ENCODE peak calls at places on chromosomes 13 and 19, in four cellular contexts. Q is cardiac muscle cell, A is lower leg skin, N is neural progenitor cell. R is an unnamed sample.
A peak's percentile ranks its signal among the peaks of the same experiment; 100 is the strongest.

GRCh38 chr19:38455031-38455430 is 21.5 kb downstream of the RYR1 start:
- DNase-seq in Q (peak; percentile 27), A (no peak), N (peak; percentile 83), R (no peak)

GRCh38 chr19:34184880-34185491 is 12.7 kb downstream of the LSM14A start:
- DNase-seq in Q (peak; percentile 32), A (no peak), N (no peak), R (no peak)

GRCh38 chr19:5627395-5627904 is 4.6 kb downstream of the SAFB start:
- DNase-seq in Q (no peak), A (peak; percentile 66), N (peak; percentile 19), R (no peak)

GRCh38 chr19:17582613-17583012 is 27.2 kb downstream of the COLGALT1 start:
- DNase-seq in Q (no peak), A (no peak), N (no peak), R (no peak)

GRCh38 chr19:50475101-50475568 is 1.2 kb upstream of the EMC10 start:
- DNase-seq in Q (no peak), A (no peak), N (no peak), R (no peak)

GRCh38 chr19:37654118-37654517 is 1.1 kb downstream of the ZFP30 start:
- DNase-seq in Q (peak; percentile 21), A (no peak), N (no peak), R (no peak)

GRCh38 chr13:47904891-47905290 is 96.2 kb downstream of the SUCLA2 start:
- DNase-seq in Q (no peak), A (no peak), N (no peak), R (no peak)

GRCh38 chr19:9586764-9587163 is 2.5 kb upstream of the ZNF121 start:
- DNase-seq in Q (peak; percentile 75), A (peak; percentile 63), N (peak; percentile 81), R (peak; percentile 33)

GRCh38 chr19:29680937-29681336 is 15.7 kb downstream of the PLEKHF1 start:
- DNase-seq in Q (no peak), A (no peak), N (no peak), R (no peak)

GRCh38 chr13:69654392-69654791 is 453.2 kb upstream of the ATXN8OS start:
- DNase-seq in Q (no peak), A (no peak), N (no peak), R (no peak)

GRCh38 chr19:57615346-57615745 is 1.3 kb downstream of the ZNF134 start:
- DNase-seq in Q (no peak), A (no peak), N (no peak), R (no peak)

GRCh38 chr13:64276232-64276631 is 2860.6 kb upstream of the PCDH20 start:
- DNase-seq in Q (no peak), A (no peak), N (no peak), R (no peak)

GRCh38 chr19:18446811-18447359 is 9.0 kb upstream of the ISYNA1 start:
- DNase-seq in Q (no peak), A (no peak), N (no peak), R (no peak)

DNA sequence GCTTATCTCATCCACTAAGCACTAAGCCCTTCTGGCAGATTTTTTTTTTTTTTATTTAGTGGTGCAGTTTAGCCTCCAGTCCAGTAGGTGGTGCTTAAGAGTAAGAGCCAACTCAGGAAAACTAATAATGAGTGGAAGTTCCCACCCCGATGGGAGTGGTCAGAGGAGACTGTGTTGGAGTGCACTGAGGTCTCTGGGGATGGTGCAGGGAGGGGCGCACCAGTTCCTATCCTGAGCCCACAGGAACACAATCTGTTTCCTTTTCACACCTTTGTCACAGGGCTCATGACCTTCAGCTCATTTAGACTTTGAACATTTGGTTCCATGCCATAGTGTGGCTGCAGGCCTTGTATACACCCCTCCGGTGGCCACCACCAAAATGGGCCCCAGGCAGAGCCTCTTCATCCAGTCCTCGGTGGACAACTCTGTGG is 367.4 kb downstream of the SPRY2 start:
- DNase-seq in Q (no peak), A (no peak), N (no peak), R (no peak)
- TF ChIP-seq CTCF in Q (peak; percentile 43), A (no peak), N (peak; percentile 48), R (peak; percentile 65)

DNA sequence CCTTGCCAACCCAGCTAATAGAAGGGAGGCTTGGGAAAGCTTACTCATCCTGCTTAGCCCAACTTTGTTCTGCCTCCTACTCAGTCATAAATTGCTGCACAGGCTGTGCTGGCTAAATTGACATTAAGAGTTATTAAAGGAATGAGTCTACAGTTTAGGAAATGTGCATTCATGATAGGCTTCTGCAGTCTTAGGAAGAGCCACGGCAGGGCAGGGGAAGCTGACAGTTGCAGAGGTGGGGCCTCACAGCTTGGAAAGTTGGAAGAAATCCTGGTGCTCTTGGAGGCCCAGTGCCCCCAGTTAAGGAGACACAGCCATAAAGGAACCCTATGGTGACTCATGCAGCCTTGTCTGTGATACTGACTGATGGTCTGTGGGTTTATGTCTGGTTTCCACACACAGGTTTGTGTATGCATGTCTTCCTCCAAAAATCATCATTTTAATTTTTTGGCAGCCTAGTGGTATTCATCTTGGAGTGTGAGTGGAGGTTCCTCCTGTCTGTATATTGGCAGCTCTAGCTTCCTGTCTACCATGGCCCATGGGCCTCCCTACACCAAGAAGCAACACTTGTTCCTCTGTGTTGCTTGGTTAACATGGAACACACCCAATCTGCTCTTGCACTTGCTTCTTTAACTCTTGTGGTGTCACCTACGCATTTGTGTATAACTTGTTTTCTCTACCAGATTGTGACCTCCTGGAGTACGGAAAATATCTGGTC is 135.0 kb upstream of the KL start:
- DNase-seq in Q (peak; percentile 68), A (no peak), N (no peak), R (no peak)
- TF ChIP-seq CTCF in Q (no peak), A (no peak), N (no peak), R (no peak)

GRCh38 chr19:35327642-35328041 is 1.3 kb upstream of the CD22 start:
- DNase-seq in Q (no peak), A (no peak), N (peak; percentile 42), R (no peak)
- TF ChIP-seq CTCF in Q (peak; percentile 30), A (no peak), N (peak; percentile 54), R (no peak)

DNA sequence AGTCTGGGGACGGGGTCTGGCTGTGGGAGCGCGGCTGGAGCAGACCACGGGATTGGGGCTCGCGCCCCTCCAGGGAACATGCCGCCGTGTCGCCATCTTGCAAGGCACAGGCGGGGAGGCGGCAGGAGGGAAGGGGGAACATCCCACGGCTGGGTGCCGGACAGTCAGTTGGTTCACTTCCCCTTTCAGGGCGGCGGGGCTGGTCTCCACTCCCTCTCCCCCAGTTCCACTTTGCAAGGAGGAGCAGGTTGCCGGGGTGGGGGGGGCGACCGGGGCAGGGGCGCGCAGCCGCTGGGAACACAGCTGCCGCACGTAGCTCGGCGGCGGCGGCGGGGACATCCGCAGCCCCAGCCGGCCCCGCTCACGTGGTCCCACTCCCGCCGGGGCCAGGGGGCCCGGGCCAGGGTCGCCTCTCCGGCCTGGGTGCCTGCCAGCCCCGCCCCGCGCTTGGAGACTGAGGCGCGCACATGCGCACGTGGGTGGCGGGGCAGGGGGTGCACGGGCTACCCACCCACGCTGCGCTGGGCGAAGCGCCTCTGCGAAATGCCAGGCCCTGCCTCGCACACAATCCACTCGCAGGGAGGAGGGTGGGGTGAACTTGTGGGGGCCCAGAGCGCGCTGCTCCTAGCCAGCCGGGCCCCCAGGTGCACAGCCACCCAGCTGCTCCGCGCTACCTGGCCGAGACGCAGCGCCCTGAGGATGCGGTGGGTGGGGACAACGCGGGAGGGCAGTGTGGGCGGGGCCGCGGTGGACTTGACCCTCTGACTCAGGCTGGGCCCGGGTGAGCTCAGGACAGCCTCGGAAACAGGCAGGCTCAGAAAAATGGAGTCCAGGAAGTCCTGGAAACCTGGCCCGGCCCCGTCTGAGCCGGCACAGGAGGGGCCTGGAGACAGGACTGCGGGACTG is 6.4 kb downstream of the KLF16 start:
- DNase-seq in Q (peak; percentile 85), A (peak; percentile 83), N (peak; percentile 44), R (no peak)
- TF ChIP-seq CTCF in Q (no peak), A (no peak), N (no peak), R (no peak)

GRCh38 chr13:66689037-66689619 is 541.0 kb downstream of the PCDH9 start:
- DNase-seq in Q (peak; percentile 42), A (no peak), N (peak; percentile 19), R (no peak)
- TF ChIP-seq CTCF in Q (peak; percentile 42), A (no peak), N (peak; percentile 51), R (no peak)

GRCh38 chr13:31045621-31046081 is 113.2 kb downstream of the TEX26 start:
- DNase-seq in Q (peak; percentile 94), A (peak; percentile 67), N (no peak), R (no peak)

GRCh38 chr13:31042084-31042483 is 109.6 kb downstream of the TEX26 start:
- DNase-seq in Q (no peak), A (no peak), N (no peak), R (no peak)

GRCh38 chr13:31044658-31045620 is 112.5 kb downstream of the TEX26 start:
- DNase-seq in Q (no peak), A (no peak), N (no peak), R (no peak)

GRCh38 chr13:31042501-31043165 is 110.2 kb downstream of the TEX26 start:
- DNase-seq in Q (no peak), A (no peak), N (no peak), R (no peak)

DNA sequence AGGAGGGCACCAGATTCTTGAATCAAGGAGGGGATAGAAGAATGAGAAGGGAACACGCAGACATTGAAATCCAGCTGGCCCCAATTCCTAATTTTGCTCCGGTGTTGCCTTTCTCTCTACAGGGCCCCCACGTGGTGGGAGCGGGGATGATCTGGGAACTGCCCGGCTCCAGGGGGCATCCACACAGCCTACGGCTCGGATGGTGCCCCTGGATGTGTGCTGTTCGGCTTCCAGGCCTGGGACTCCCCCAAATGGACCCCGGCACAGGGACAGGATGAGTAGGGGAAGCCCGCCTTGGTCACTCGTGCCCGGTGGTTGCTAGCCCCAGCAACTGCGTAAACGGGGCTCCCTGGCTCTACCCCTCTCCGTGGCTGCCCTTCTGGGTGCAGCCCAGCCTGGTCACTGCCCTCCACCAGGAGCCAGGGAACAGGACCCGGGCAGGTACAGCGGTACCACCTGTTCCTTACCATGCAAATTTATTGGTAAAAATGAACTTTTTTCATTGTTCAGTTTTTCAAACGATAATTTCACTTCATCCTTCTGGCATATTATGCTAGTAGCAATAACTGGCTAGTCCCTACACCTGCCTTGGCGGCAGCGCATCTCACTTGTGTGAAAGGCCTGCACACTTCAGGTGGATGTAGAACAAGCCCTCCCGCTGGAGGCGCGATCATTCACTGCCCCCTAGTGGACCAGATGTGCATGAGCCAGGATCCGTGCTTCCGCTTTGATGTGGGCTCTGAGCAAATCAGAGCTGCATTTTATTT is 111.6 kb downstream of the TEX26 start:
- DNase-seq in Q (peak; percentile 91), A (peak; percentile 76), N (peak; percentile 84), R (peak; percentile 87)
- TF ChIP-seq CTCF in Q (peak; percentile 93), A (no peak), N (peak; percentile 90), R (peak; percentile 98)

GRCh38 chr13:52599037-52599852 is 43.0 kb upstream of the HNRNPA1L2 start:
- DNase-seq in Q (peak; percentile 70), A (no peak), N (peak; percentile 23), R (no peak)

GRCh38 chr13:52597676-52598075 is 44.6 kb upstream of the HNRNPA1L2 start:
- DNase-seq in Q (no peak), A (no peak), N (no peak), R (no peak)

GRCh38 chr13:52599853-52600603 is 42.2 kb upstream of the HNRNPA1L2 start:
- DNase-seq in Q (peak; percentile 53), A (no peak), N (peak; percentile 71), R (peak; percentile 36)

DNA sequence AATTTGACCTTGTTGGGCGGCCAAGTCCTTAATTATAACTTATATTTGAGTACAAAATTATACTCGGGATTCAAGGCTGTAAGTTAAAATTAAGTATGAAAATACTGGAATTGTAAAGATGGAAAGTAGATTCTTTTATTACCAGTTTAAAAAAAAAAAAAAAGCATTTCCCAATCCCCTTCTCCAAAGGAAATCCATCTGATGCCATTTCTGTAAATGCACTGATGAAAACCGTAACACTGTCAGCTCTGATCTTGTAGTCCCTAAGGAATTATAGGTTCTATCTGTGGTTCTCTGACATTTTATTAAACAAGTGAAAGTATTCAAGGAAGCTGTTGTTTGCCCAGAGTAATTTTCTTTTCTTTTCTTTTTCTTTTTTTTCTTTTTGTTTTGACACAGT is 41.6 kb upstream of the HNRNPA1L2 start:
- DNase-seq in Q (peak; percentile 30), A (no peak), N (no peak), R (no peak)
- TF ChIP-seq CTCF in Q (no peak), A (no peak), N (no peak), R (no peak)

R was measured in mesothelial cell of epicardium.